ENCODE peak calls at places on chromosomes 3 and 15, in six cellular contexts. B is K562, S is body of pancreas, L is tibial nerve, J is ovary, U is lower leg skin. P is an unnamed sample.

GRCh38 chr3:23740517-23741402 is 65.0 kb upstream of the UBE2E1 start:
- DNase-seq in B (no peak), S (no peak), L (no peak), J (no peak), U (peak), P (peak)

GRCh38 chr3:170441412-170441811 is 22.7 kb downstream of the CLDN11 start:
- DNase-seq in B (no peak), S (no peak), L (no peak), J (no peak), U (no peak), P (no peak)

GRCh38 chr3:30477149-30477921 is 129.1 kb upstream of the TGFBR2 start:
- DNase-seq in B (no peak), S (no peak), L (no peak), J (no peak), U (no peak), P (no peak)

GRCh38 chr3:42128526-42128925 is 37.4 kb downstream of the TRAK1 start:
- DNase-seq in B (no peak), S (no peak), L (no peak), J (no peak), U (no peak), P (no peak)

GRCh38 chr3:57281710-57282109 is 10.8 kb downstream of the ASB14 start:
- DNase-seq in B (no peak), S (no peak), L (no peak), J (no peak), U (no peak), P (no peak)

GRCh38 chr3:132513057-132513456 is 84.0 kb upstream of the ACKR4 start:
- DNase-seq in B (no peak), S (no peak), L (no peak), J (no peak), U (no peak), P (no peak)

GRCh38 chr3:149080011-149080698 is 6.2 kb downstream of the HLTF start:
- DNase-seq in B (no peak), S (no peak), L (no peak), J (no peak), U (no peak), P (no peak)

GRCh38 chr15:59237119-59237853 is 30.6 kb downstream of the LDHAL6B start:
- DNase-seq in B (no peak), S (no peak), L (no peak), J (no peak), U (no peak), P (no peak)

GRCh38 chr15:33029247-33029646 is 165.3 kb downstream of the FMN1 start:
- DNase-seq in B (no peak), S (no peak), L (no peak), J (no peak), U (no peak), P (no peak)

GRCh38 chr3:66673305-66673704 is 172.5 kb upstream of the LRIG1 start:
- DNase-seq in B (no peak), S (no peak), L (no peak), J (no peak), U (no peak), P (no peak)

GRCh38 chr3:62873672-62874397 is 1.4 kb downstream of the CADPS start:
- DNase-seq in B (no peak), S (peak), L (no peak), J (peak), U (peak), P (no peak)

GRCh38 chr3:86793786-86794185 is 197.2 kb downstream of the VGLL3 start:
- DNase-seq in B (no peak), S (no peak), L (peak), J (no peak), U (peak), P (peak)

GRCh38 chr3:136577791-136578190 is 174.4 kb downstream of the STAG1 start:
- DNase-seq in B (no peak), S (no peak), L (no peak), J (no peak), U (no peak), P (no peak)

GRCh38 chr3:142929109-142929508 is 34.4 kb downstream of the PAQR9 start:
- DNase-seq in B (peak), S (peak), L (no peak), J (no peak), U (no peak), P (no peak)

GRCh38 chr3:39019299-39019698 is 32.4 kb downstream of the SCN11A start:
- DNase-seq in B (no peak), S (no peak), L (no peak), J (no peak), U (no peak), P (no peak)

GRCh38 chr3:64059484-64059883 is 36.2 kb upstream of the PSMD6 start:
- DNase-seq in B (no peak), S (no peak), L (no peak), J (no peak), U (no peak), P (no peak)

GRCh38 chr3:108564564-108564963 is 24.7 kb downstream of the CIP2A start:
- DNase-seq in B (no peak), S (no peak), L (no peak), J (no peak), U (no peak), P (no peak)

GRCh38 chr3:45154641-45155147 is 8.5 kb upstream of the CDCP1 start:
- DNase-seq in B (no peak), S (no peak), L (no peak), J (no peak), U (no peak), P (no peak)

GRCh38 chr3:25021816-25022215 is 406.2 kb upstream of the RARB start:
- DNase-seq in B (no peak), S (no peak), L (no peak), J (no peak), U (no peak), P (no peak)

GRCh38 chr3:67037615-67038014 is 39.5 kb downstream of the KBTBD8 start:
- DNase-seq in B (no peak), S (no peak), L (no peak), J (no peak), U (no peak), P (no peak)

GRCh38 chr3:42681361-42682038 is 3.8 kb upstream of the KLHL40 start:
- DNase-seq in B (no peak), S (no peak), L (no peak), J (no peak), U (no peak), P (no peak)

GRCh38 chr3:76656531-76657070 is 383.3 kb upstream of the ROBO2 start:
- DNase-seq in B (no peak), S (no peak), L (no peak), J (no peak), U (no peak), P (no peak)

GRCh38 chr3:131608741-131609140 is 106.0 kb upstream of the MRPL3 start:
- DNase-seq in B (no peak), S (no peak), L (no peak), J (no peak), U (no peak), P (no peak)

GRCh38 chr3:42025388-42026138 is 63.7 kb upstream of the ULK4 start:
- DNase-seq in B (peak), S (peak), L (peak), J (peak), U (peak), P (peak)

GRCh38 chr3:56157693-56158092 is 310.6 kb downstream of the ERC2 start:
- DNase-seq in B (no peak), S (no peak), L (peak), J (no peak), U (peak), P (no peak)

GRCh38 chr3:128297401-128298138 is 144.3 kb downstream of the EEFSEC start:
- DNase-seq in B (no peak), S (peak), L (no peak), J (no peak), U (peak), P (no peak)

GRCh38 chr15:90701880-90702630 is 15.1 kb upstream of the BLM start:
- DNase-seq in B (no peak), S (no peak), L (peak), J (no peak), U (no peak), P (no peak)

GRCh38 chr3:71247221-71247947 is 336.1 kb downstream of the FOXP1 start:
- DNase-seq in B (peak), S (peak), L (no peak), J (no peak), U (no peak), P (no peak)

GRCh38 chr15:89967892-89968291 is 33.2 kb upstream of the ZNF710 start:
- DNase-seq in B (no peak), S (no peak), L (no peak), J (no peak), U (no peak), P (no peak)

GRCh38 chr3:36596411-36596810 is 167.9 kb downstream of the DCLK3 start:
- DNase-seq in B (no peak), S (no peak), L (no peak), J (no peak), U (no peak), P (no peak)

GRCh38 chr15:52383100-52383588 is 87.5 kb upstream of the MYO5C start:
- DNase-seq in B (no peak), S (no peak), L (no peak), J (no peak), U (no peak), P (no peak)

GRCh38 chr3:183211390-183211789 is 41.7 kb upstream of the B3GNT5 start:
- DNase-seq in B (no peak), S (peak), L (no peak), J (no peak), U (no peak), P (no peak)
- TF ChIP-seq POLR2A in B (no peak), S (no peak), L (no peak), J (no peak), U (no peak), P (no peak)

GRCh38 chr3:101724329-101725191 is at the start of gene CEP97:
- DNase-seq in B (peak), S (peak), L (peak), J (peak), U (peak), P (peak)
- TF ChIP-seq POLR2A in B (peak), S (peak), L (no peak), J (no peak), U (no peak), P (peak)

GRCh38 chr3:101758224-101758623 is 20.8 kb upstream of the NXPE3 start:
- DNase-seq in B (no peak), S (no peak), L (no peak), J (no peak), U (no peak), P (no peak)
- TF ChIP-seq POLR2A in B (no peak), S (no peak), L (no peak), J (no peak), U (no peak), P (no peak)

DNA sequence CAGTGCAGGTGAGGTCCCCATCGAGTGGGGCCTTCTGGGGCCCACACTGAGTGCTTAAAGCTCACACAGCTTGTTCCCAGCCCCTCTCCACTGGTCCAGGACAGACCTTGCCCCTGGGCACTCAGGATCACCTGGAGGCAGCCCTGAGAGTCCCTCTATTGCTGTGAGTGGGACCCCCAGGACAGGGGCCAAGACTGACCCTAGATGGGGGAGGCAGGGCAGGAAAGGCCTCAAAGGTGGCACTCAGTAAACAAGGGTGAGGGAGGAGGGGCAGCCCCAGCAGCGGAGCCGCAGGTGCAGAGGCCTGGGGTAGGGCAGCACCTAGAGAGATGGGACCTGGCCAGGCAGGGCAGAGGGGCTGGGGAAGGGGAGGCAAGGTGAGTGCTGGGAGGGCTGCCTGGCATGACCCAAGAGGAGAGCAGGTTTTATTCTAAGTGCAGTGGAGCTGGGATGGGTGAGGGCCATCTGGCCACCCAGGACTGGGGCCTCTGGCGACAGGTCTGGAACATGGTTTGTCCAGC is 27.9 kb downstream of the CFAP100 start:
- DNase-seq in B (no peak), S (no peak), L (no peak), J (no peak), U (no peak), P (no peak)
- TF ChIP-seq POLR2A in B (no peak), S (no peak), L (no peak), J (no peak), U (no peak), P (no peak)

GRCh38 chr15:31440754-31441298 is 114.2 kb downstream of the KLF13 start:
- DNase-seq in B (peak), S (peak), L (peak), J (peak), U (no peak), P (peak)
- TF ChIP-seq POLR2A in B (no peak), S (peak), L (no peak), J (no peak), U (no peak), P (peak)

GRCh38 chr3:31981206-31982181 is at the start of the genes OSBPL10 and ZNF860:
- DNase-seq in B (peak), S (peak), L (peak), J (peak), U (peak), P (peak)
- TF ChIP-seq POLR2A in B (no peak), S (peak), L (peak), J (no peak), U (no peak), P (peak)

P was measured in uterus.